ENCODE peak calls at places on chromosomes 6 and 20, in five cellular contexts. J is right atrium auricular region, O is cardiac muscle cell, U is stomach, V is pancreas. B is an unnamed sample.
A peak's percentile ranks its signal among the peaks of the same experiment; 100 is the strongest.

GRCh38 chr20:10228330-10228729 is 9.7 kb downstream of the SNAP25 start:
- DNase-seq in J (no peak), O (no peak), U (peak; percentile 32), V (no peak), B (no peak)

GRCh38 chr20:54172856-54173652 is 732 bp downstream of the CYP24A1 start:
- DNase-seq in J (no peak), O (peak; percentile 36), U (no peak), V (no peak), B (no peak)

GRCh38 chr6:73074175-73074574 is 151.1 kb downstream of the KHDC1L start:
- DNase-seq in J (no peak), O (no peak), U (no peak), V (no peak), B (no peak)

GRCh38 chr20:58019027-58019849 is 209.2 kb downstream of the ANKRD60 start:
- DNase-seq in J (peak; percentile 28), O (no peak), U (no peak), V (no peak), B (no peak)

GRCh38 chr6:79463721-79464120 is 73.5 kb downstream of the LCA5 start:
- DNase-seq in J (no peak), O (no peak), U (no peak), V (no peak), B (no peak)

GRCh38 chr20:41248371-41249024 is 69.0 kb downstream of the ZHX3 start:
- DNase-seq in J (no peak), O (no peak), U (no peak), V (no peak), B (no peak)

GRCh38 chr6:163291622-163292021 is 122.9 kb upstream of the QKI start:
- DNase-seq in J (no peak), O (no peak), U (no peak), V (no peak), B (no peak)

GRCh38 chr6:113129991-113130390 is 727.2 kb upstream of the MARCKS start:
- DNase-seq in J (no peak), O (no peak), U (no peak), V (no peak), B (no peak)

GRCh38 chr6:35470663-35471120 is 2.5 kb downstream of the RPL10A start:
- DNase-seq in J (no peak), O (no peak), U (no peak), V (no peak), B (no peak)

GRCh38 chr6:167839343-167839742 is 12.6 kb downstream of the AFDN start:
- DNase-seq in J (no peak), O (no peak), U (no peak), V (no peak), B (no peak)

GRCh38 chr20:22939181-22939580 is 95.9 kb upstream of the SSTR4 start:
- DNase-seq in J (no peak), O (no peak), U (no peak), V (no peak), B (no peak)

GRCh38 chr6:111894951-111895350 is 21.7 kb upstream of the FYN start:
- DNase-seq in J (no peak), O (no peak), U (no peak), V (no peak), B (no peak)

DNA sequence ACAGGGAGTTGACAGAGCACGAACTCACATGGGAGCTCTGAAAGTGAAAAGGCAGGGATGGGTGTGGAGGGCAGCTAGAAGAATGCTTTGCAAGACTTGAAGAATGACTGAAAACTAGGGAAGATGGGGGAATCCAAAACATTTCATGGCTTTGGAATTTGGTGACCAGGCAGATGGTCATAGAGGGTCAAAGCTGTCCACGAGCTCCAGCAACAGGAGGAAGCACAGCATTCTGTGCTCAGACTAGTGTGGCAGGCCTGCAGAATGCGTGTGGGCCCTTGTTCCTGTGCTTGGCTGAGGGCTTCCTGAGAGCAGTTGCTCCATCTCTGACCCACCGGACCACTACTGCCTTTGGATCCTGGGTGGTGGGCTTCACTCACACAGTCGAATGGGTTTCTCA is 100.8 kb downstream of the SGK1 start:
- DNase-seq in J (no peak), O (no peak), U (no peak), V (no peak), B (no peak)
- H3K4me3 ChIP-seq in J (no peak overlapping the region), O (no peak overlapping the region), U (no peak overlapping the region), V (no peak overlapping the region), B (no peak overlapping the region)

DNA sequence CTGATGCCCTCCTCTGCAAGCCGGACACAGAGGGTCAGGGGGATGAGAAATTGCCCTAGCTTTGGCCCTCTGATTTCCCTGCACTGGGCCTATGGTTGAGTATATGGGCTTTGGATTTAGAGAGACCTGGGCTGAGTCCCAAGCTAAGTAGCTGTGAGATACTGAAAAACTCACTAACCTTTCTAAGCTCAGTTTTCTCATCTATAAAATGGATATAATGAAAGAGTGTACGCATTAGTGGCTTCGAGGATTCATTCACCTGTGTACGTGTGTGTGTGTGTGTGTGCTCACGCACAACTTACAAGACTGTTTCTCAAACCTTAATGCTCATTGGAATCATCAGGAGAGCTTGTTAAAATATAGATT is 12.7 kb upstream of the RBPJL start:
- DNase-seq in J (no peak), O (no peak), U (no peak), V (no peak), B (no peak)
- TF ChIP-seq CTCF in J (no peak), O (no peak), U (no peak), V (no peak), B (no peak)

DNA sequence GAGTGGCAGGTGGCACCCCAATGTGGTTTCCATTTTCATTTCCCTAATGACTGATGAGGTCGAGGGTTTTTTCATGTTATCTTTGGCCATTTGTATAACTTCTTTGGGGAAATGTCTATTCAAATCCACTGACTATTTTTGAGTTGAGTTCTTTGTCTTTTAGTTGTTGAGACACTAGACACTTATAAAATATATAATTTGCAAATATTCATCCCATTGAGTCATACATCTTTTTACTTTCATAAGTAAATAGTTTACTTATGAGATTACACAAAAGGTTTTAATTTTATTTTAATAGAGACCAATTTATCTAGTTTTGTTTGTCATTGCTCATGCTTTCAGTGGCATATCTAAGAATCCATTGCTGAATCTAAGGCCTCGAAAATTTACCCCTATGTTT is 49.5 kb downstream of the THBS2 start:
- DNase-seq in J (no peak), O (no peak), U (no peak), V (no peak), B (no peak)
- H3K9me3 ChIP-seq in J (no peaks in the 10 kb centered on the region), O (no peaks in the 10 kb centered on the region), U (peaks cover 16% of the 10 kb centered on the region), V (no peaks in the 10 kb centered on the region), B (no peaks in the 10 kb centered on the region)

GRCh38 chr6:125299257-125299656 is 2.5 kb downstream of the HDDC2 start:
- DNase-seq in J (no peak), O (no peak), U (no peak), V (no peak), B (no peak)

GRCh38 chr6:125293587-125293986 is 8.2 kb downstream of the HDDC2 start:
- DNase-seq in J (no peak), O (no peak), U (no peak), V (no peak), B (no peak)

GRCh38 chr6:125294036-125294435 is 7.7 kb downstream of the HDDC2 start:
- DNase-seq in J (no peak), O (no peak), U (no peak), V (no peak), B (no peak)

GRCh38 chr6:125294925-125295324 is 6.8 kb downstream of the HDDC2 start:
- DNase-seq in J (no peak), O (no peak), U (peak; percentile 62), V (no peak), B (no peak)

DNA sequence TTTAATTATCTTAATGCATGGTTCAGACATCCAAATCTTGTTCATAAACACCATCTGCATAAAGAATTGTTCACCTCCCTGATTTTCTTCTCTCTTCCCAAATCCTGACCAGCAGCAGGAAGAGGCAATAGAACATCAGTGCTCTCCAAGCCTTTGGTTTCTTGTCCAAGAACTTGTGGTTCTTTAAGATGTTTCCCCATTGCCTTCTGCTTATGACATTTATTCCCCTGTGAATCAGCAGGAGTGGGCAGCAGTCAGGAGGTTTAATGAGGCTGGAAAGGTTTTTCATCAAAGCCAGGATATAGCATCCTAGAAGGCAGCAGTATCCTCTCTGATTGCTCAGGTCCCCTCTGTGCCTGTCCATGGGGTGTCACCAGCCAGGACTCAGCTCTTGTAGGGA is 5.3 kb downstream of the HDDC2 start:
- DNase-seq in J (no peak), O (no peak), U (no peak), V (no peak), B (no peak)
- H3K4me3 ChIP-seq in J (no peak overlapping the region), O (no peak overlapping the region), U (no peak overlapping the region), V (no peak overlapping the region), B (no peak overlapping the region)

GRCh38 chr20:63441777-63442493 is 30.5 kb downstream of the KCNQ2 start:
- DNase-seq in J (no peak), O (peak; percentile 71), U (peak; percentile 73), V (peak; percentile 37), B (peak; percentile 81)
- TF ChIP-seq CTCF in J (peak; percentile 29), O (peak; percentile 47), U (no peak), V (no peak), B (peak; percentile 81)

GRCh38 chr20:60345106-60345505 is 386.9 kb downstream of the CDH26 start:
- DNase-seq in J (no peak), O (no peak), U (no peak), V (no peak), B (no peak)

GRCh38 chr20:60338556-60338955 is 380.3 kb downstream of the CDH26 start:
- DNase-seq in J (no peak), O (no peak), U (no peak), V (no peak), B (no peak)

GRCh38 chr20:60340232-60340631 is 382.0 kb downstream of the CDH26 start:
- DNase-seq in J (no peak), O (no peak), U (no peak), V (no peak), B (no peak)

DNA sequence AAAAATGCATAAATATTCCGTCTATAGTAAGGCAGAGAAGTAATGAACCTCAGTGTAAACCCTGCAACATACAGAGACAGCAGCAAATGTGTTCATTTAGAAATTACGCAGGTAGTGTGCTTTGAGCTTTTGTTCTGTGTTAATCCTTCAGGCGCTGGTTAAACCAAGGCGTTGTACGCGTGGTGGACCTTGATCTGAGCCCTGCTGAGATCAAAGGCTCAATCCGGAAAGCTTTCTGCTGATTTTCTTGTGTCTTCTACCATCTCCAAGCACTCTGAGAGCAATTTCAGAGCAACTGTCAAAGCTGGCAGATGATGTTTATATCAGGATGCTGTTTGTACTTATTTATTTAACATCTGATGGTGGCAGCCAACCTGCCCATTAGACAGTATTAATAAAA is 382.8 kb downstream of the CDH26 start:
- DNase-seq in J (no peak), O (no peak), U (no peak), V (no peak), B (peak; percentile 15)
- H3K9me3 ChIP-seq in J (no peaks in the 10 kb centered on the region), O (no peaks in the 10 kb centered on the region), U (no peaks in the 10 kb centered on the region), V (no peaks in the 10 kb centered on the region), B (no peaks in the 10 kb centered on the region)

B was measured in WERI-Rb-1.